ENCODE peak calls at places on chromosomes 11 and 22, in nine cellular contexts. V, O, A, D, C, B, U, Q and L are unnamed samples.

GRCh38 chr11:67352546-67353316 is 615 bp downstream of the POLD4 start:
- DNase-seq in U (no peak), C (no peak), Q (no peak), D (peak), B (peak), A (no peak), V (no peak), O (peak), L (no peak)

GRCh38 chr22:48682517-48682916 is 1145.2 kb downstream of the BRD1 start:
- DNase-seq in D (no peak), V (no peak), Q (no peak), C (no peak), A (no peak), B (no peak), O (no peak), U (no peak), L (no peak)

GRCh38 chr22:38180841-38181452 is 683 bp downstream of the PLA2G6 start:
- DNase-seq in B (no peak), O (peak), A (no peak), V (peak), Q (peak), U (no peak), D (peak), C (peak), L (peak)

GRCh38 chr11:128367573-128367972 is 219.8 kb downstream of the ETS1 start:
- DNase-seq in O (no peak), Q (no peak), U (no peak), V (no peak), C (no peak), D (no peak), B (no peak), A (no peak), L (no peak)

GRCh38 chr11:122714021-122714420 is 58.5 kb downstream of the UBASH3B start:
- DNase-seq in O (no peak), Q (no peak), D (no peak), V (no peak), U (no peak), C (no peak), A (no peak), B (peak), L (no peak)

GRCh38 chr11:10568486-10568941 is at the start of gene LYVE1:
- DNase-seq in B (no peak), O (no peak), A (no peak), V (no peak), D (peak), C (peak), U (no peak), Q (peak), L (no peak)

GRCh38 chr11:26730711-26731460 is 9.0 kb upstream of the SLC5A12 start:
- DNase-seq in C (no peak), A (no peak), U (no peak), Q (peak), D (no peak), O (no peak), B (no peak), V (no peak), L (peak)

GRCh38 chr11:61486779-61487178 is 21.8 kb upstream of the LRRC10B start:
- DNase-seq in A (no peak), C (no peak), B (no peak), U (no peak), Q (no peak), V (no peak), O (no peak), D (no peak), L (no peak)

GRCh38 chr11:35852056-35852455 is 91.8 kb upstream of the LDLRAD3 start:
- DNase-seq in Q (peak), D (no peak), V (peak), B (peak), U (no peak), O (no peak), A (no peak), C (peak), L (no peak)

GRCh38 chr22:32775957-32776356 is 25.5 kb upstream of the TIMP3 start:
- DNase-seq in O (no peak), C (no peak), D (no peak), U (no peak), V (peak), Q (no peak), B (no peak), A (no peak), L (no peak)

GRCh38 chr22:32044913-32045312 is 1.9 kb downstream of the SLC5A1 start:
- DNase-seq in A (no peak), B (no peak), Q (no peak), D (no peak), O (no peak), C (no peak), V (no peak), U (no peak), L (no peak)

DNA sequence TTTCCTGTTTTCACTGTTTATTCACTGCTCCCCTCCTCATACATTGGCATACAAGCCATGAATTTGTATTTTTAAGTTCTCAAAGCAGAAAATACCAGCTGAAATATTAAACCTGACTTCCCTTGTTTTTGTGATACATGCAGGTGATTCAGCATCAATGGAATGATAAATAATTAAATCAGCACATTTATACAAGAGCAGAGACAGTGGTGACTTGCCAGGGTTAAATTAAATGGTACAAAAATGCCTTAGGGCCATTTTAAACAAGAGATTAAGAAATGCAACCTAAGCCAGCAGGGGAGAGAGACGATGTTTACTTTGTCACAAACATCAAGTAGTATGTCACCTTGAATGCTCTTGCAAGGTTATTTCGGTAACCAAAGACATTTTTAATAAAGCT is 95.9 kb upstream of the DDI1 start:
- DNase-seq in D (no peak), Q (no peak), A (no peak), C (no peak), V (no peak), U (no peak), O (no peak), B (no peak), L (no peak)
- H3K27ac ChIP-seq in D (no peak), Q (no peak), A (no peak), C (no peak), V (no peak), U (no peak), O (no peak), B (no peak), L (no peak)

DNA sequence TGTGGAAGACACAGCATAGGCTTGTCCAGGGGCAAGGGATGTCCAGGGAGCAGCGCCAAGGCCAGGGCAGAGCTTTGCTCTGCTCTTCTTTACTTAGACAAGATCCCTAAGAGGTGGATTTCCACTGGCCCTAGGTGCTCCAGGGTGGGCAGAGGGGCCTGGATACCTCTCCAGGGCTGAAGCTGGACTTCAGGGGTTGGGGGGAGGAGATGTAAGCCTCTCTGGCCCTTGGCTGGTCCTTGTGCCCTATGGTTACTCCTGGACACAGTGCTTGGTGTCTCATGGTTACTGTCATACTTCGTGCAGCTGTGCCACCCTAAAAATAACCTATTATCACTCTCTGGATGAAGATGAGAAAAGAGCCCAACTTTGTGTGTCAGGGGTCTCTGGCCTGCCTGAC is 12.9 kb upstream of the KCNJ11 start:
- DNase-seq in U (no peak), C (no peak), D (no peak), V (no peak), B (no peak), A (no peak), Q (no peak), O (no peak), L (no peak)
- H3K27ac ChIP-seq in U (no peak), C (no peak), D (no peak), V (no peak), B (no peak), A (no peak), Q (no peak), O (no peak), L (no peak)

DNA sequence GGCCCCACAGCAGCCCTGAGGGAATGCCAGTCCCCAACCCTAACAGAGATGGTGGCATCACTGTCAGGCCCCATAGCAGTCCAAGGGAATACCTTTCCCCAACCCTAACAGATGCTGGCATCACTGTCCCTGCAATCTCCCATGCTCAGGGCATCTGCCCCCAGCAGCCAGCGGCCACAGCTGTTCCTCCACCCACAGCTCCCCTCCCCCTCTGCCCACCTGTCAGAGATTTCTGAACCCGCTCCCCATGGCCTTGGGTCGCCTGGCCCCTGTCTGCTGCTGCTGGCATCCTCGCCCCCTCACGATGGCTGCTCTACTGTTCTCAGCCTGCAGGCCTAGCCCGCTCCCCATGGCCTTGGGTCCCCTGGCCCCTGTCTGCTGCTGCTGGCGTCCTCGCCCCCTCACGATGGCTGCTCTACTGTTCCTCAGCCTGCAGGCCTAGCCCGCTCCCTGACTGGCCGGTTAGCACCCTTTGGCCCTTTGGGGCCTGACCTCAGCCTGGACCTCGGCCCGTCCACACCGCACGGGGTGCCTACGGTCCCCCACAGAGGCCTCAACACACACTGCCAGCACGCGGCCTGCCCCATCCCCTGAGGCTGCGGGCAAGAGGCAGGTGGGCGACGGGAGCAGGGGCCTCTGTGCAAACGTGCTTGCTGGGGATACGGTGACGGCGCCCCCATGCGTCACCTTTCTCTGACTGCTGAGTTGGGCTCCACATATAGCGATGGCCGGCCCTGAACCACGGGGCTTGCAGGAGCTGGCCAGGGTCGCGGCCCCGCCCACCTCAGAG is 20.7 kb downstream of the CHID1 start:
- DNase-seq in D (no peak), V (peak), B (no peak), U (no peak), C (no peak), Q (no peak), A (no peak), O (no peak), L (no peak)
- H3K27ac ChIP-seq in D (no peak), V (peak), B (no peak), U (no peak), C (no peak), Q (no peak), A (no peak), O (no peak), L (no peak)

GRCh38 chr11:117238221-117238620 is 5.8 kb downstream of the RNF214 start:
- DNase-seq in O (no peak), D (no peak), U (no peak), A (no peak), V (no peak), Q (no peak), B (no peak), C (no peak), L (no peak)
- H3K27ac ChIP-seq in O (no peak), D (no peak), U (no peak), A (no peak), V (no peak), Q (peak), B (peak), C (no peak), L (no peak)

GRCh38 chr11:125378596-125378995 is 117.5 kb downstream of the FEZ1 start:
- DNase-seq in O (no peak), D (no peak), V (no peak), A (no peak), U (no peak), Q (no peak), B (peak), C (no peak), L (no peak)
- H3K27ac ChIP-seq in O (no peak), D (peak), V (no peak), A (no peak), U (no peak), Q (no peak), B (no peak), C (no peak), L (no peak)

GRCh38 chr11:62805991-62806441 is 776 bp upstream of the NXF1 start:
- DNase-seq in B (no peak), A (no peak), O (no peak), Q (no peak), U (no peak), C (no peak), D (no peak), V (peak), L (no peak)
- H3K27ac ChIP-seq in B (peak), A (peak), O (peak), Q (peak), U (peak), C (peak), D (peak), V (peak), L (no peak)

GRCh38 chr11:94769897-94770296 is 1.7 kb downstream of the AMOTL1 start:
- DNase-seq in O (no peak), U (no peak), Q (no peak), V (no peak), B (no peak), A (no peak), C (peak), D (no peak), L (no peak)

GRCh38 chr11:94767292-94767690 is 865 bp upstream of the AMOTL1 start:
- DNase-seq in A (no peak), D (no peak), U (no peak), O (no peak), C (no peak), Q (no peak), B (no peak), V (peak), L (no peak)

GRCh38 chr11:94768602-94769511 is 701 bp downstream of the AMOTL1 start:
- DNase-seq in D (peak), U (no peak), C (peak), A (no peak), V (peak), O (peak), B (no peak), Q (peak), L (no peak)

GRCh38 chr11:94766656-94767291 is 1.4 kb upstream of the AMOTL1 start:
- DNase-seq in U (no peak), A (no peak), B (no peak), V (peak), D (no peak), Q (no peak), O (no peak), C (no peak), L (no peak)

DNA sequence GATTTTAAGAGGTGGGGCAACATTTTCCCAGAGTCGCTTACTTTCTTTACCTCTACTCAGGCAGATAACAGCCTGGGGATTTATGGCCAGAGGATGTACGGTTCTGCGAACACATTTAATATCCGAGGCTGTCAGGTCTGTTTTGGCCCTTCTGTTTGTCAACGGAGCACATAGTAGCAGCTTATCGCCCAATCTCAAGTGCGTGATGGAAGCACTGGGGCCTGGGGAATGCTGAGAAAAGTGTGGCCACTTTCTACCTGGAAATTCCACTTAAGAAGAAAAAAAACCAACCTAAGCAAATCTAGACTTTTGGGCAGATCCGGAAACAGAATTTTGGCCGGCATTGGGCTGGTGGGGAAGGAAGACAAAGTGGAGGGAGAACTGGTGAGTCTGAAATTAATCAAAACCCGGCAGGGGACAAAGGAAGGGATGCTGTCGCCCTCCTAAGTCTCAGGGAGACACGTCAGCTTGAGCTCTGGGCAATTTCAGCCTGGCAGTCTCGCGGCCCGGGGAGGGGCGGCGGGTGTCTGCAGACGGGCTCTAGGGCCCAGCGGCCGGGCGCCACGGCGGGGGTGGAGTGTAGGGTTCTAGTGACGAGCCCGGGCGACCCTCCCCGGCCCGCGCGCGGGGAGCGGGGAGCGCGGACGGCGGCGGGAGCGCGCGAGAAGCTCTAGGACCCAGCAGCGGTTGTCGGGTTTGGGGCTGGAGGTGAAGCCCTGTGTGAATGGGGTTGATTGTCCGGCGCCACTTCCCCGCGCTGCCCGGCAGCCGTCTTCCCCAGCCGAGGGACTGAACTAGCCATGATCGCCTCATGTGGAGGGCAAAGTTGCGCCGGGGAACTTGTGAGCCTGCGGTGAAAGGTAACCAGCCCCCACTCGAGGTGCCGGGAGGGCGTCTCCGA is at the start of gene AMOTL1:
- DNase-seq in D (peak), O (peak), Q (peak), V (peak), C (peak), U (peak), A (peak), B (peak), L (peak)
- H3K27ac ChIP-seq in D (peak), O (peak), Q (peak), V (peak), C (peak), U (peak), A (peak), B (peak), L (peak)

DNA sequence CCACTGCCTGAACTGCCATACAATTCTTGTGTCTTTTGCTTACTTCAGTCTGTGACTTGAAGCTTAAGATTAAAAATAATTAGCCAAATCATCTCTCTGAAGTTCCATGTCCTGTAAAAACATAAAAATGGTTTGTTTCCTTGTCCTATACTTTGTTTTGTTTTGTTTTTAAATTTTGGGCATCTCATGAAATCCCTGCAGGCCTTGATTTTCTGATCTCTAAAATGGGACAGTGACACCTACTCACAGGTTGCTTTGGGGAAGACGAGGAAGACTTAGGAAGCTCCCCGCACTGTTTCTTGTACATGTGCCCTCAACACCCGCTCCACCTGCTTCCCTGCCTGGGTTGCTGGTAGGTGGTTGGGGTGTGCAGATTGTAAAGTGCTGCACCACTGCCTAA is 38.9 kb downstream of the TSPAN18 start:
- DNase-seq in U (no peak), B (no peak), C (no peak), O (no peak), Q (no peak), A (no peak), V (no peak), D (no peak), L (no peak)
- H3K27ac ChIP-seq in U (peak), B (peak), C (peak), O (peak), Q (peak), A (peak), V (no peak), D (peak), L (no peak)

DNA sequence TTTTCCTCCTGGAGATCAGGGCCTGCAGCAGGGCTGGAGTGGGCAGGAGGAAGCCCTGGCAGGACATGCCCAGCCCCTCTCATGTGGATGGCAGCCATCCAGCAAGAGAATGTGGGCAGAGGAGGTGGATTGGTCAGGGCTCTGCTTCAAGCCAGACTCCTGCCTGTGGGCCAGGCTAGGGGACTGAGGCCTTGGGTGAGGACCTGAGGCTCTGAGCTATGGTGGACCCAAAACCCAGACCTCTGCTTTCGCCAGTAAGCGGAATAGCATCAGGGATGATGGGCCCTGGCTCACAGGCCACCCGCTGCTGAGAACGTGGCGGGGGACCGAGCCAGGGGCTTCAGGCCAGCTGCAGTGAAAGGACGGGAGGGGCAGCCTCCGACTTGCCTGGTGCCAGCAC is 57.4 kb downstream of the LINC01488 start:
- DNase-seq in A (no peak), Q (no peak), V (no peak), D (no peak), B (no peak), O (no peak), U (no peak), C (peak), L (no peak)
- H3K27ac ChIP-seq in A (no peak), Q (no peak), V (no peak), D (peak), B (no peak), O (peak), U (no peak), C (no peak), L (peak)